ENCODE peak calls at places on chromosomes 4 and X, in four cellular contexts. A is CD8-positive, alpha-beta T cell; R is GM13976; S is A549. G is an unnamed sample.

GRCh38 chr4:48570646-48571220 is 80.7 kb downstream of the ZAR1 start:
- DNase-seq in A (no peak), R (no peak), S (no peak), G (no peak)

GRCh38 chrX:33336783-33337182 is 125.4 kb upstream of the DMD start:
- DNase-seq in A (no peak), R (no peak), S (peak), G (no peak)

GRCh38 chr4:186021461-186022167 is 47.3 kb upstream of the TLR3 start:
- DNase-seq in A (no peak), R (peak), S (peak), G (peak)

GRCh38 chr4:158253350-158253980 is 43.2 kb downstream of the TMEM144 start:
- DNase-seq in A (no peak), R (peak), S (peak), G (peak)

GRCh38 chr4:64538219-64538618 is 129.0 kb upstream of the TECRL start:
- DNase-seq in A (no peak), R (no peak), S (peak), G (no peak)

GRCh38 chr4:163988921-163989320 is 494.4 kb downstream of the TMA16 start:
- DNase-seq in A (no peak), R (no peak), S (no peak), G (no peak)

GRCh38 chr4:44760142-44760898 is 34.0 kb upstream of the GNPDA2 start:
- DNase-seq in A (no peak), R (peak), S (peak), G (peak)

GRCh38 chrX:19225906-19226305 is 103.6 kb upstream of the ADGRG2 start:
- DNase-seq in A (no peak), R (peak), S (peak), G (peak)

GRCh38 chrX:85003655-85004244 is at the start of gene APOOL:
- DNase-seq in A (peak), R (peak), S (peak), G (peak)

GRCh38 chr4:176065365-176066249 is at the start of gene WDR17:
- DNase-seq in A (peak), R (peak), S (peak), G (peak)

GRCh38 chr4:6111354-6111930 is 88.9 kb downstream of the JAKMIP1 start:
- DNase-seq in A (no peak), R (no peak), S (no peak), G (no peak)

GRCh38 chr4:184504385-184504784 is 30.0 kb upstream of the IRF2 start:
- DNase-seq in A (no peak), R (no peak), S (no peak), G (no peak)

GRCh38 chrX:30521440-30522182 is 56.0 kb downstream of the TASL start:
- DNase-seq in A (no peak), R (no peak), S (no peak), G (no peak)

GRCh38 chrX:27132851-27133250 is 330.3 kb downstream of the PPP4R3C start:
- DNase-seq in A (no peak), R (no peak), S (no peak), G (no peak)

GRCh38 chr4:45621926-45622325 is 501.9 kb downstream of the GABRG1 start:
- DNase-seq in A (no peak), R (no peak), S (peak), G (no peak)

GRCh38 chrX:95076449-95076848 is 1402.4 kb downstream of the FAM133A start:
- DNase-seq in A (no peak), R (no peak), S (peak), G (no peak)

GRCh38 chr4:40122941-40123340 is 66.3 kb downstream of the N4BP2 start:
- DNase-seq in A (no peak), R (no peak), S (no peak), G (no peak)

GRCh38 chrX:80578518-80579105 is 158.4 kb downstream of the TENT5D start:
- DNase-seq in A (no peak), R (peak), S (peak), G (peak)

GRCh38 chrX:140434347-140434746 is 70.5 kb downstream of the SOX3 start:
- DNase-seq in A (no peak), R (no peak), S (no peak), G (no peak)

GRCh38 chr4:168995537-168996295 is 14.3 kb downstream of the CBR4 start:
- DNase-seq in A (no peak), R (no peak), S (peak), G (no peak)

GRCh38 chr4:187795737-187796136 is 199.8 kb upstream of the ZFP42 start:
- DNase-seq in A (no peak), R (no peak), S (no peak), G (no peak)

GRCh38 chr4:176726803-176727202 is 65.9 kb downstream of the VEGFC start:
- DNase-seq in A (no peak), R (no peak), S (no peak), G (no peak)

GRCh38 chrX:2500091-2500680 is 590 bp downstream of the DHRSX start:
- DNase-seq in A (no peak), R (peak), S (peak), G (peak)

GRCh38 chrX:1354036-1355019 is 17.7 kb downstream of the IL3RA start:
- DNase-seq in A (no peak), R (peak), S (no peak), G (no peak)

GRCh38 chrX:86197815-86198214 is 49.6 kb downstream of the DACH2 start:
- DNase-seq in A (no peak), R (no peak), S (no peak), G (no peak)

GRCh38 chr4:40205259-40206198 is 8.7 kb downstream of the RHOH start:
- DNase-seq in A (no peak), R (peak), S (no peak), G (no peak)

GRCh38 chrX:64169988-64170387 is 35.5 kb downstream of the AMER1 start:
- DNase-seq in A (no peak), R (no peak), S (no peak), G (no peak)

GRCh38 chrX:16138108-16138427 is 14.7 kb downstream of the GRPR start:
- DNase-seq in A (no peak), R (no peak), S (peak), G (no peak)

GRCh38 chr4:2047781-2048581 is 11.1 kb upstream of the NAT8L start:
- DNase-seq in A (no peak), R (no peak), S (no peak), G (no peak)

GRCh38 chrX:349196-349595 is 30.6 kb upstream of the GTPBP6 start:
- DNase-seq in A (no peak), R (no peak), S (no peak), G (no peak)

GRCh38 chr4:54392459-54392858 is 163.4 kb downstream of the PDGFRA start:
- DNase-seq in A (no peak), R (no peak), S (no peak), G (no peak)

GRCh38 chr4:138892483-138893386 is 122.8 kb upstream of the NOCT start:
- DNase-seq in A (no peak), R (no peak), S (no peak), G (no peak)

GRCh38 chrX:53421772-53422090 is 723 bp downstream of the SMC1A start:
- DNase-seq in A (no peak), R (no peak), S (no peak), G (no peak)

GRCh38 chrX:151713859-151714258 is 2.0 kb upstream of the FATE1 start:
- DNase-seq in A (no peak), R (peak), S (peak), G (peak)

GRCh38 chrX:9704876-9705465 is 60.7 kb downstream of the GPR143 start:
- DNase-seq in A (no peak), R (no peak), S (no peak), G (no peak)

GRCh38 chr4:188154668-188155423 is 15.6 kb downstream of the TRIML1 start:
- DNase-seq in A (no peak), R (no peak), S (peak), G (no peak)

GRCh38 chrX:56025872-56026571 is 206.1 kb upstream of the KLF8 start:
- DNase-seq in A (no peak), R (no peak), S (peak), G (no peak)

GRCh38 chr4:41014158-41014557 is 200.2 kb downstream of the APBB2 start:
- DNase-seq in A (no peak), R (no peak), S (no peak), G (no peak)

DNA sequence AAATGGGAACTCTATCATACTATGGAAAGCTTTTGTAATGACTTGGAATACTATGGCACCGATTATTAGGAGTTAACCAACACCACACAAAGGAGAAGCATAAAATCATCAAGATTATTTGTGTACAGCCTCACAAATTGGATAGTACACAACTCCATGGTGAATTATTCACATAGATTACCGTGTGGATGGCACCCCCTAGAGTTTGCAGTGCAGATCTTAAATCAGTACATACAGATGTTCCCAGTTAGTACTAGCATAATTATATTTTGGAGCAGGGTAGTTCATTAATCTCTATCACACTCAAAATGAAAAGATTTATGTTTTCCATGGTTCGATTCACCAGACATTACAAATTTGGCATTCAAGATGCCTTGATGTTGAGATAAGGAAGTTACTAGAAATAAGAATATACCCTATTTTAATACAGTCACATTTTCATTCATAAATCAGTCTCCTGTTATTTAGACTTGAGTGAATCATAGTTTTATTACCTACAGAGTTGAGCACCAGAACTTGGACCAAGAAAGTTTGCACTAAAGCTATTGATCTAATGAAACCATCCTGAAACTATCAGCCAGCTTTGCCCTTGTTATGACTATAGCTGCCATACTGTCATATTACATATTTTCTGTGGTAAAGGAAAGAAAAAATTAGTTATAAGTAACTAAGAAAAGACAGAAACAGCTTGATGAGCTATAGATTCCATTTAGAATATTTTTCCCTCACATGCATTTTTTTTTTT is 531.8 kb downstream of the GLUD2 start:
- DNase-seq in A (no peak), R (no peak), S (peak), G (peak)
- TF ChIP-seq CTCF in A (no peak), R (peak), S (peak), G (no peak)

DNA sequence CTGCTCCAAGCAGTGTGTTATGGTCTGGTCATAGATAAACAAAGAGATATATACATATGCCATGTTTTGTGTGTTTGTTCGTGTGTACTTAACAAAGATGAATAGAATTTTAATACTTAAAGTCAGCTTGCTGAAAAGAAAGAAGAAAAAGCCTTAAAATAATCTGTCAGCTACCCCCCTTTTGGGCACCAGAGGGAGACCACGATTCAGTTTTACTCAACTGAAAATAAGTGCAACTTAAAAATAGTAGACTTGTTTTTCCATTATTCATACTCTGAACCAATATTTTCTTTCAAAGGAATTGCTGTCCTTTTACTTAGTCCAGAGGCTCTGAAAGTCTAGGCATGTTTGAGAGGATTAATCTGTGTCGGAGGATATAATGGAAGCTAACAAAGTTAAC is 181.7 kb upstream of the AGTR2 start:
- DNase-seq in A (no peak), R (no peak), S (no peak), G (no peak)
- TF ChIP-seq CTCF in A (no peak), R (peak), S (peak), G (no peak)

GRCh38 chrX:109384569-109385174 is 97.2 kb downstream of the GUCY2F start:
- DNase-seq in A (no peak), R (no peak), S (peak), G (peak)
- TF ChIP-seq CTCF in A (no peak), R (peak), S (peak), G (no peak)

GRCh38 chr4:25030283-25031076 is at the start of gene LGI2:
- DNase-seq in A (no peak), R (peak), S (no peak), G (peak)

GRCh38 chr4:25029479-25030282 is 1.1 kb downstream of the LGI2 start:
- DNase-seq in A (no peak), R (no peak), S (no peak), G (peak)

GRCh38 chr4:25031077-25031606 is 396 bp upstream of the LGI2 start:
- DNase-seq in A (no peak), R (peak), S (no peak), G (peak)

GRCh38 chr4:25032126-25032525 is 1.4 kb upstream of the LGI2 start:
- DNase-seq in A (no peak), R (no peak), S (peak), G (no peak)
- TF ChIP-seq CTCF in A (no peak), R (no peak), S (no peak), G (no peak)

DNA sequence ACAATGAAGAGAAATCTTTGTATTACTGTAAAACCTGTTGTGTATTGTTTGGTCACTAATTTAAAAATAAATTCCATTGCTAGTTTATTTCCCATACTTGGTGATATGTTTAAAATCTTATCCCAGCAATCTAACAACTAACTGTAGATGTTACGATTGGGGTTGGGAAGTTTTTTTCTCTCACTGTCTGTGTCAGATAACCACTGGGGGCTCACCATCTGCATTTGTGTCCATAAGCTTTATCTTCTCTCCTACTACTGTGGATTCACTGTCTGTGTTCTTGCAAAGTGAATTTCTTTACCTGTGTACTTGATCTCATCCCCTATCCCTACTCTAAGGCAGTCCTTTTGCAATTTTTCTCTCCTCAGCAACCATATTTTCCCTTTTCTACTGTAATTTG is 81.3 kb downstream of the STIM2 start:
- DNase-seq in A (no peak), R (no peak), S (no peak), G (no peak)
- TF ChIP-seq CTCF in A (no peak), R (no peak), S (no peak), G (no peak)

DNA sequence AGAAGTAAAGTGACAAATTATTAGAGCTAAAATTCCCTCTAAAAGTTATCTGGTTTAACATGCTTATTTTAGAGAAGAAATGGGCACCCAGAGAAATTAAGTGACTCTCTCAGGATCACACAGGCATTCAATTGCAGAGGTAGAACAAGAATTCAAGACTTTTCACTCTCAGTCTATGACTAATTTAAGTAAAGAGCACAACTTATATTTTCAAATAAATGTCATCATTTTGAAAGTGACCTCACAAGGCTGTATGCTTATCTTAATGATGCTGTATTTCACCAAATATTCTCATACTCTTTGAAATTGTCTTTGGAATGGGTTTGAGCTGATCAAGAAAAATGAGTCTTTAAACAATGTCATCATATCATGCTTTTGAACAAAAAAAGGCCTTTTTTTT is 15.3 kb downstream of the GPR174 start:
- DNase-seq in A (no peak), R (no peak), S (no peak), G (no peak)
- TF ChIP-seq CTCF in A (no peak), R (no peak), S (no peak), G (no peak)

DNA sequence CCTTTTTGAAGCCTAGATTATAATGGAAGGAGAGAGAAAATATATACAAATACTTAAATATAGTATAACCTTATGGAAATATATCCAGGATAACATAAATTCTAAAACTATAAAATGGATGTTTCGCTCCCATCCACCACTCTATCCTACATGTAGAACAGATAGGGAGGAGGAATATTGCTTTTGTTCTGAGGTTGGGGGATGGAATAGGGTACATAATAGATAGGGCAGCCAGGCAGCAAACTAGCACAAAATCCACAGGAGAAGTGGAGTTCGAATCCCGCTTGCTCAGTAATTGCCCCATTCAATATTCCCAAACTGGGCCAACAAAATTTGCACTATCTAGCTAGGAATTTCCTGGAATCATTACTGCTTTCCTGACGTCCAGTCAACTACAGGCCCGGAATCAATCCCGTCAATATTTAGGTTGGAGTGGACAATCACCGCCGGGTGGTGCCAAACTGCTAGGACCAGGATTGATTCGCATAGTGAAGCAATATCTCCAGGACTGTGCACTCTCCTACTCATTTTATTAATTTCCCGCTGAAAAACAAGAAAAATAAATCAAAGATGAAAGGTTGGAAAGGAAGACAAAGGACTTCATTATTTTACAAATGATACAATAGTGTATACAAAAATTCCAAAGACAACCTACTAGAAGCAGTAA is 40.4 kb upstream of the PAPSS1 start:
- DNase-seq in A (no peak), R (no peak), S (peak), G (no peak)
- TF ChIP-seq CTCF in A (no peak), R (no peak), S (peak), G (no peak)